ENCODE peak calls at places on chromosomes 11 and 22, in six cellular contexts. K, U, F, A, V and S are unnamed samples.

GRCh38 chr11:80886684-80887083 is 1445.9 kb upstream of the TENM4 start:
- DNase-seq in F (no peak), U (no peak), K (no peak), V (no peak), A (no peak), S (no peak)

GRCh38 chr11:36254739-36255138 is 34.5 kb downstream of the COMMD9 start:
- DNase-seq in U (no peak), V (no peak), A (no peak), K (no peak), F (no peak), S (no peak)

GRCh38 chr22:25193548-25193947 is 6.1 kb upstream of the CRYBB3 start:
- DNase-seq in K (no peak), A (no peak), F (no peak), V (no peak), U (no peak), S (no peak)

GRCh38 chr11:70796601-70797000 is 398.3 kb downstream of the CTTN start:
- DNase-seq in K (no peak), U (peak; percentile 18), A (no peak), V (no peak), F (peak; percentile 29), S (peak; percentile 56)

GRCh38 chr11:74310857-74311256 is 583 bp downstream of the P4HA3 start:
- DNase-seq in U (no peak), K (no peak), V (no peak), A (no peak), F (no peak), S (no peak)

GRCh38 chr11:99069831-99070444 is 49.2 kb downstream of the CNTN5 start:
- DNase-seq in F (no peak), U (no peak), V (peak; percentile 4), K (peak; percentile 3), A (peak; percentile 15), S (no peak)

GRCh38 chr22:48530666-48531065 is 1297.0 kb downstream of the BRD1 start:
- DNase-seq in U (no peak), F (no peak), A (no peak), V (no peak), K (no peak), S (no peak)

GRCh38 chr11:35714882-35715612 is 52.5 kb downstream of the TRIM44 start:
- DNase-seq in F (no peak), K (no peak), U (no peak), V (peak; percentile 77), A (no peak), S (no peak)

GRCh38 chr22:37525073-37525745 is 6.0 kb upstream of the CARD10 start:
- DNase-seq in V (no peak), K (no peak), F (no peak), A (no peak), U (peak; percentile 60), S (no peak)

GRCh38 chr11:82960000-82960778 is 58.7 kb downstream of the DDIAS start:
- DNase-seq in K (no peak), U (no peak), A (no peak), F (no peak), V (peak; percentile 65), S (no peak)

GRCh38 chr11:128499613-128500213 is 87.6 kb downstream of the ETS1 start:
- DNase-seq in V (no peak), F (no peak), U (no peak), K (no peak), A (no peak), S (no peak)

GRCh38 chr11:122344281-122344680 is 228.3 kb upstream of the BLID start:
- DNase-seq in A (no peak), U (no peak), V (no peak), K (no peak), F (no peak), S (no peak)

GRCh38 chr11:33514079-33514690 is 186.4 kb downstream of the C11orf91 start:
- DNase-seq in A (no peak), V (no peak), K (no peak), F (no peak), U (no peak), S (no peak)

GRCh38 chr11:10076458-10077141 is 217.4 kb downstream of the SBF2 start:
- DNase-seq in V (no peak), K (peak; percentile 19), F (peak; percentile 64), A (peak; percentile 23), U (peak; percentile 19), S (peak; percentile 35)

GRCh38 chr11:94926698-94927237 is 46.6 kb downstream of the CWC15 start:
- DNase-seq in A (no peak), U (no peak), F (no peak), K (no peak), V (no peak), S (peak; percentile 23)

GRCh38 chr11:10255388-10256125 is 38.5 kb downstream of the SBF2 start:
- DNase-seq in F (no peak), U (no peak), V (no peak), K (no peak), A (no peak), S (no peak)

GRCh38 chr11:71364176-71364671 is 84.0 kb downstream of the DHCR7 start:
- DNase-seq in K (no peak), U (no peak), V (no peak), A (no peak), F (no peak), S (no peak)

GRCh38 chr22:44584256-44584902 is 86.3 kb upstream of the RTL6 start:
- DNase-seq in F (no peak), A (no peak), U (no peak), K (no peak), V (no peak), S (no peak)

GRCh38 chr22:22395230-22395629 is 113.3 kb downstream of the ZNF280B start:
- DNase-seq in A (no peak), V (no peak), F (peak; percentile 15), U (no peak), K (no peak), S (no peak)

GRCh38 chr11:128629516-128630106 is 42.3 kb upstream of the ETS1 start:
- DNase-seq in V (no peak), F (no peak), K (no peak), U (no peak), A (no peak), S (no peak)

GRCh38 chr22:23263651-23264555 is 83.6 kb downstream of the BCR start:
- DNase-seq in K (no peak), V (no peak), U (no peak), A (no peak), F (peak; percentile 58), S (no peak)

GRCh38 chr11:11513438-11513837 is 108.4 kb downstream of the GALNT18 start:
- DNase-seq in K (no peak), U (no peak), A (no peak), V (no peak), F (no peak), S (no peak)

GRCh38 chr11:69525516-69526452 is 44.3 kb downstream of the LINC01488 start:
- DNase-seq in U (no peak), A (no peak), K (no peak), F (no peak), V (no peak), S (no peak)
- TF ChIP-seq ZNF274 in U (no peak), A (no peak), K (no peak), F (no peak), V (no peak), S (no peak)

DNA sequence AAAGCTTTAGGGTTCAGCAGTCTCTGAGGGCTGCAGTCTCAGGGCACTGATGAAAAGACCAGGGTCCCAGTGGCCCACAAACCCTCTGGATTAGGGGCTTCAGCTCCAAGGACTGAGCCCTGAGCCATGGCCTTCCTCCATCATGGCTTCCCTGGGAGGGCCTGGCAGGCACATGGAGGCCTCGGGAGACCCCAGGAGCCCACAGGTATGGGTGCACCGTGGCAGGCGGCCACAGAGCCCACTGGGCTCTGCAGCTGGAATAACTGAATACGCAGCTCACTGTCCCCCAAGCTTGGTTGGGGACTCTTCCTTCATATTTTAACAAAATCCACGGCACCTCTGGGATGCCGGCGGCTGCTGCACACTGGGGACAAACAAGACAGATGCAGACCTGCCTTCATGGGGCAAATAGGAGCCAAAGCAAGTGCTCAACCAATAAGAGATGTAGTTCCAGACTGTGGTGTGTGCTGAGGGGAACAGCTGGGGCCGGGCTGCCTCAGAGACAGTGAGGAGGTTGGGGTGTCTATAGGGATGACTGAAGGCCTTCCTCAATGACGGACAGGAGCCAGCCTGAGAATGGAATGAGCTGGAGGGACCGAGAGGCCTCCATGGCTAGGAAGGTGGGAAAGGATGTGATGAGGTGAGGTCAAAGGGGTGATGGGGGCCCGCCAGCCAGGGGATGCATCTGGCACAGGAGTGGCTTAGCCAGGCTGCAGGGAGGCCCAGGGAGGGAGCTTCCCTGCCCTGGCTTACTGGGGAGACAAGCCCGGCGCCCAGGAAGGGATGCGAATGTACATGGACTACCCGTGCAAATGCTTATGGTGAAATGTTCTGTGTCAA is 10.2 kb upstream of the CTSD start:
- DNase-seq in F (no peak), A (no peak), V (no peak), K (no peak), U (no peak), S (no peak)
- TF ChIP-seq YY1 in F (no peak), A (no peak), V (no peak), K (no peak), U (no peak), S (no peak)

DNA sequence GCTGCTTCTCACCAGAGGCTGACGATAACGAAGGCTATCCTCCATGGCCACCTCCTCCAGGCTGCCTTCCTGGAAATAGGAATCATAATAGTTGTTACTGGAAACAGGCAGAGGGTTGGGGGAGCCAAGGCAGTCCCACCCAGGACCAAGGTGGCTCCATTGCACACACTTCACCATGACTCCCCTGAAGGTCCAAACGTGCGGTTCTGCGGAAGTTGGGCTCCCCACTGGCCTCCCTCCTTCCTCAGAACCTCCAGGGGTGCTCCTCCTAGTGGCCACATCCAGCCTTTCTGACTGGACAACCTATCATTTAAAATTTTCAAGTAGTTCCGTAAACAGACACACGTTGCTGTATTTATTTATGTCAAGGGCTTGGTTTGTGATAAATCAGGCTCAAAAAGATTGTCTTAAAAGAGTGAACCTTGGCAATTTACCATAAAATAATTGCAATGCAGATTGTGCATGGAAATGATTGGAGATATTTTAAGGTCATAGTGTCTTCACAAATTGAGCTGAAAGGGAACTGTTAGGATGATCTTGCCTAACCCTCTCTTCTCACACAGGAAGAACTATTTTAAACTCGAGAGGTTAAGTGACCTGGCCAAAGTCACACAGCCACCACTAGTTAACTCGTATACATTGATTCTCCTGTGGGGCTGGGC is 1.4 kb upstream of the TCN2 start:
- DNase-seq in V (no peak), K (peak; percentile 44), F (peak; percentile 66), A (no peak), U (peak; percentile 52), S (no peak)
- H3K4me1 ChIP-seq in V (peaks cover 50% of the 10 kb centered on the region), K (peaks cover 38% of the 10 kb centered on the region), F (peaks cover 41% of the 10 kb centered on the region), A (peaks cover 31% of the 10 kb centered on the region), U (peaks cover 49% of the 10 kb centered on the region), S (peaks cover 2% of the 10 kb centered on the region)

DNA sequence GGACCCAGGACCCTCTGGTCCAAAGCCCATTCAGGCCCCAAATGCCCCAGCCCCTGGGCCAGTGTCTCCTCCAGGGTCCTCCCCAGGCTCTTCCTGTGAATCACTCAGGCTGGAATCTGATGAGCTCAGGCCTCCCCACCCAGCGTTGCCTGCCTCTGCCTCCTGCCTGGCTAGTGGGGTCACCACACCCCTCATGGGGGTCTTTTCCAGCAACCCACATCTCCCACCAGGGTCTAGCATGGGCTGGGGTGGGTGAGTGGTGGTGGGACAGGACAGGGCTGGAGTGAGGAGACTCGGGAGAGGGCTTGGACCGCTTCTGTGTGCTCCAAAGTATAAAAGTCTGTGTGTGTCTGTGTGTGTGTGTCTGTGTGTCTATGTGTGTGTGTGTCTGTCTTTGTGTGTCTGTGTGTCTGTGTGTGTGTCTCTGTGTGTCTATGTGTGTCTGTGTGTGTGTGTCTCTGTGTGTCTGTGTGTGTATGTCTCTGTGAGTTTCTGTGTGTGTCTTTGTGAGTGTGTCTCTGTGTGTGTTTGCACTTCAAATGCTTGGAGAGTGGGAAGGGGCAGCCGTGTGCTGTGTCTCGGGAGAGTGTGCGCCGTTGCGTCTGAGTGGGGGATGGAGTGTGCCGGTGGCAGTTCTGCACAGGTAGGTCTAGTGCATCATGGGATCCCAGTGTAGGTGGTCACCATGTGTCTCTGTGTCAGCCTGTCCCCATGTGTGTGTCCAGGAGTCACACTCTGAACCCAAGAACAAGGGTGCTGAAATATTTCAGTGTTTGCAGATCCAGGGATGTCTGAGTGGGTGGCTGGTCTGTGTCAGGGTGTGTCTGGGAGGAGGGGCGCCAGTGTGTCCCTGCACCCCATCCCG is 8.8 kb downstream of the RIN1 start:
- DNase-seq in V (no peak), F (peak; percentile 16), K (no peak), A (no peak), U (no peak), S (no peak)
- TF ChIP-seq ZNF274 in V (no peak), F (no peak), K (no peak), A (no peak), U (no peak), S (no peak)